ENCODE peak calls at places on chromosomes 12 and 14, in five cellular contexts. U is iPS DF 6.9, O is NT2/D1, M is Peyer's patch, N is MM.1S. X is an unnamed sample. For H3K4me1, the result is how much of the 10 kb centered on the place peaks cover.

GRCh38 chr12:123734268-123734667 is 22.1 kb downstream of the ATP6V0A2 start:
- DNase-seq in M (no peak), U (no peak), O (no peak), N (no peak), X (no peak)

GRCh38 chr14:92986254-92987147 is 63.6 kb downstream of the CHGA start:
- DNase-seq in U (no peak), N (no peak), O (no peak), M (no peak), X (no peak)

GRCh38 chr14:38357557-38357956 is 101.7 kb upstream of the CLEC14A start:
- DNase-seq in M (no peak), U (no peak), N (no peak), O (no peak), X (no peak)

GRCh38 chr14:100708349-100709217 is 18.1 kb upstream of the DLK1 start:
- DNase-seq in O (no peak), N (no peak), U (peak), M (peak), X (no peak)

GRCh38 chr12:75690556-75690955 is 179.1 kb upstream of the KRR1 start:
- DNase-seq in M (no peak), N (no peak), U (no peak), O (no peak), X (no peak)

GRCh38 chr14:100358396-100358795 is 35.3 kb downstream of the SLC25A47 start:
- DNase-seq in M (no peak), U (no peak), N (no peak), O (no peak), X (no peak)

GRCh38 chr12:96809522-96809921 is 97.5 kb upstream of the NEDD1 start:
- DNase-seq in M (no peak), N (peak), U (no peak), O (no peak), X (no peak)

GRCh38 chr12:101697197-101697929 is at the start of gene CHPT1:
- DNase-seq in O (peak), U (peak), N (peak), M (peak), X (no peak)

GRCh38 chr12:57737467-57738141 is 938 bp downstream of the AGAP2 start:
- DNase-seq in M (peak), U (no peak), N (no peak), O (no peak), X (no peak)

GRCh38 chr14:72104011-72104613 is 171.9 kb downstream of the RGS6 start:
- DNase-seq in N (no peak), U (peak), M (no peak), O (peak), X (no peak)

GRCh38 chr12:49847161-49847560 is 4.3 kb upstream of the BCDIN3D start:
- DNase-seq in O (no peak), N (peak), U (no peak), M (no peak), X (no peak)

GRCh38 chr12:67299526-67299925 is 30.4 kb downstream of the CAND1 start:
- DNase-seq in O (no peak), M (no peak), U (no peak), N (no peak), X (no peak)

GRCh38 chr14:75875958-75876357 is 105.8 kb downstream of the TGFB3 start:
- DNase-seq in N (peak), M (no peak), U (no peak), O (no peak), X (no peak)

GRCh38 chr14:100589071-100589759 is 2.0 kb upstream of the BEGAIN start:
- DNase-seq in U (no peak), O (no peak), M (peak), N (no peak), X (no peak)

GRCh38 chr12:4156317-4156716 is 117.2 kb upstream of the CCND2 start:
- DNase-seq in N (no peak), U (no peak), O (no peak), M (no peak), X (no peak)

GRCh38 chr14:99574099-99574880 is 29.7 kb downstream of the CCDC85C start:
- DNase-seq in N (no peak), M (peak), U (peak), O (peak), X (no peak)

GRCh38 chr12:93243689-93244513 is 133.8 kb upstream of the NUDT4 start:
- DNase-seq in O (no peak), U (no peak), N (peak), M (no peak), X (no peak)

GRCh38 chr14:101120636-101121398 is 217.3 kb upstream of the RTL1 start:
- DNase-seq in N (no peak), O (no peak), U (no peak), M (peak), X (no peak)

GRCh38 chr14:95835331-95835730 is 41.3 kb upstream of the TUNAR start:
- DNase-seq in M (no peak), O (no peak), N (no peak), U (no peak), X (no peak)

GRCh38 chr14:23929131-23929530 is 24.4 kb upstream of the DHRS4 start:
- DNase-seq in U (no peak), N (no peak), O (no peak), M (no peak), X (no peak)

GRCh38 chr14:86141966-86142365 is 612.0 kb downstream of the FLRT2 start:
- DNase-seq in N (no peak), U (no peak), O (no peak), M (no peak), X (no peak)

GRCh38 chr14:34826661-34827060 is 48.5 kb downstream of the BAZ1A start:
- DNase-seq in N (no peak), O (no peak), M (no peak), U (no peak), X (no peak)

GRCh38 chr12:26126340-26127284 is 1.8 kb upstream of the BHLHE41 start:
- DNase-seq in O (peak), U (no peak), N (peak), M (peak), X (no peak)

GRCh38 chr12:109710747-109711595 is 2.7 kb upstream of the FAM222A start:
- DNase-seq in U (no peak), O (no peak), M (no peak), N (no peak), X (peak)

GRCh38 chr12:132324173-132324572 is 5.2 kb downstream of the GALNT9 start:
- DNase-seq in M (no peak), N (no peak), O (no peak), U (no peak), X (no peak)

GRCh38 chr12:75816892-75817291 is 214.7 kb downstream of the PHLDA1 start:
- DNase-seq in O (no peak), N (peak), M (no peak), U (no peak), X (no peak)

GRCh38 chr12:49982246-49983229 is 9.8 kb downstream of the AQP6 start:
- DNase-seq in O (no peak), M (no peak), U (no peak), N (no peak), X (no peak)

GRCh38 chr12:92032101-92032500 is 113.5 kb downstream of the BTG1 start:
- DNase-seq in O (no peak), U (no peak), N (no peak), M (no peak), X (no peak)
- H3K4me1 ChIP-seq in O (under half), U (under half), N (under half), M (under half), X (under half)

DNA sequence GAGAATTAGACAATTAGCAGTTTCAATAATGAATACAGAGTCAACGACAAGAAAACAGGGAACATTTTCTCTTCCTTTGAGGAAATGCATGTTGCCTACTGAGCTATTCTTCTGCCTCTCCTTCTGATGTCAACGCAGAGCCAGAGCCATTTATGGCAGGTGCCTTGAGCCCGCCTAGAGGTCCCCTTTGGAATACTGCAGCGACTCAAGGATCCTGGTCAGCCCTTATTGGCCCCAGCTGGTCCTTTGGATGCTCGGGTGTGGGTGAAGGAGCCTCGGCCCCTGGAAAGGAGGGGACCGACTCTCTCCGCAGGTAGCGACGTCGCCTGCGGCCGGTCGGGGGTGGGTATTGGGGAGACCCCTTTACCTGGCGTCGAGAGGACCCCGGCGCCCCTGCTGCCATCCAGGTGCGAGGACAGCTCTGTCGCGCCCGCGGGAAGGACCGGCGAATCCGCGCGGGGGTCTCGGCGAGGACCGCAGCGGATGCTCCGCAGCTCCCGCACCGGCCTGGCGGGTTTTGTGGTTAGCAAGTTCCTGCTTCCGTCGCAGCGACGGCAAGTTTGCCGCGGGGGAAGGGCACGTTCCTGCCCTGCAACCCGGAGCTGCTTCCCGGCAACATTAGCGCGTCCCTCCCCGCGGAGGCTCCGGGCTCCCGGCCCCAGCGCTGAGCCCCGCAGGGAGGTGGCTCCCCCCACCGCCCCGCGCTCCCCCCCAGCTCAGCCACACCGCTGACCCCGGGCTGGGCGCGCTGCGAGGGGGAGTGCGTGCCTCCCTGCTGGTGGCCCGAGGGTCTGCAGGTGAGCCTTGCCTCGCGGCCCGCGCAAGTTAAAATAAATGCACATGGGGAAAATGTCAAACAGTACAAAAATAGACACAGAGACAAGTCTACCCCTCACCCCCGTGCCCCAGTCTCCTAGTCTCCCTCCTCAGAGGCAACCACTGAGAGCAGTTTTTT is at the start of gene MANSC1:
- DNase-seq in N (peak), O (peak), U (no peak), M (peak), X (no peak)
- H3K4me3 ChIP-seq in N (peak), O (peak), U (peak), M (peak), X (peak)

GRCh38 chr14:104868811-104869572 is 3.9 kb downstream of the CEP170B start:
- DNase-seq in N (no peak), M (no peak), U (no peak), O (no peak), X (no peak)
- H3K4me1 ChIP-seq in N (under half), M (under half), U (under half), O (under half), X (under half)

DNA sequence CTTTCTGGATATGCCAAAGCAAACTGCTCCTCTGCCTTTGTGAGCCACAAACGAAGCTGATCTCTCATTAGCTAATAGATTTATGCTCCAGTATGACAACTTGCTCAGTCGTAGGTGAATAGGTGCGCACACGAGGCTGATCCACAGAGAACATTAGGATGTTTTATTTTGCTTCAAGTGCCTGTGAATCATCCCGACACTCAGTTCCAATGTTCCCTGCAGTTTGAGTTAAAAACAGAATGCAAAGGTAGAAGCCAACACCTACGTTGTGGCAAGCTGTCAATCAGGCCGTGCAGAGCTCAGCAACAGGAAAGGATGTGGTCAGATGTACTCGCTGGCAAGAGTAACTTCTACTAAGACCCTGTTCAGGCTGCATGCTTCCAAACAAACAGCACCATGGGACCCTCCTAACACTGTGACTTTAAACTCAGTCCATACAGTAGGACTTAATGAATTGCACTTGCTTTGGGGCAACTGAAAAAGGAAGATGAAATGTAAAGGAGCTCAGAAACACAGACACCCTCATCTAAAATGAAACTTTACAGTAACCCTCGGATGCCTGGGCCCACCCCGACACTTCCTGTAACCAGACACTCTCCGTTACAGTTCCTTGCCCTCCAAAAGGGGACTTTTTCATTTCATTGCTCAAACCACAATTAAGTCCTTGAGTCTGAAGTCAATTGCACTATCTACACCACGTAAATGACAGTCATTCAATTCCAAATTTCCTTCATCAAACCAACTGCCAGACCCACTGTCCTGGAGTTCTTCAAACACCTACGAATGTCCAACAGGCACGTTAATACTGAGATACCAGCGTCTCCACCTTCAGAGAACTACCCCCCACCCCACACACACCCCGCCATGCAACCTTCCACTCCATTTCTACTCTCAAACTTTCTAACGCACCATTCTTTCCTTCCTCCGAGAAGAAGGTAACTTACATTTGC is 1.6 kb downstream of the CCDC88C start:
- DNase-seq in M (no peak), O (no peak), U (no peak), N (peak), X (no peak)
- H3K4me3 ChIP-seq in M (peak), O (peak), U (peak), N (peak), X (peak)

GRCh38 chr12:108613548-108613947 is 15.7 kb upstream of the TMEM119 start:
- DNase-seq in N (no peak), O (no peak), U (no peak), M (no peak), X (no peak)

GRCh38 chr12:108612788-108613282 is 15.0 kb upstream of the TMEM119 start:
- DNase-seq in U (no peak), N (no peak), M (no peak), O (no peak), X (no peak)

GRCh38 chr12:108615918-108616317 is 17.8 kb downstream of the SELPLG start:
- DNase-seq in N (peak), U (no peak), M (no peak), O (no peak), X (no peak)

GRCh38 chr12:108614639-108615038 is 16.8 kb upstream of the TMEM119 start:
- DNase-seq in U (no peak), M (no peak), O (no peak), N (no peak), X (no peak)

DNA sequence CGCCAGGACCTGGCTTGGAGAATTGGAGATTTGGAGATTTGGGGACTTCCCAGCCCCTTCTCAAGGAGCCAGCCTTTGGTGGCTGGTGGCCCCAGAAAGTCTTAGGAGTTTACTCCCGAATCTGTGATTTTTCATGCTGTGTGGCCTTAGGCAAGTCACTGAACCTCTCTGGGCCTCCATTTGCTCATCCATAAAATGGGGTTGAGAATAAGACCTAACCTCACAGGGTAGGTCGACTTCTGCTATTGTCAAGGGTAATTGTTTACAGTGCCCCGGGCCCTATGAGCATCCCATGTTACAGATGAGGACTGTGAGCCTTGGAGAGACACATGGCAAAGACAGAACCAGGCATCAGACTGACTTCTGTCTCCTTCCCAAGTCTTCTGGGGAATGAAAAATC is 16.2 kb upstream of the TMEM119 start:
- DNase-seq in U (no peak), O (no peak), N (no peak), M (no peak), X (no peak)
- H3K4me1 ChIP-seq in U (under half), O (under half), N (under half), M (under half), X (under half)

GRCh38 chr12:127060933-127061332 is 1206.0 kb upstream of the TMEM132C start:
- DNase-seq in M (no peak), O (no peak), U (no peak), N (no peak), X (no peak)
- H3K4me3 ChIP-seq in M (peak), O (no peak), U (no peak), N (no peak), X (no peak)

X was measured in Panc1.